ENCODE peak calls at places on chromosomes 11 and 22, in five cellular contexts. One of them, this sample, is unnamed.

GRCh38 chr22:43152355-43153071 is 1.2 kb downstream of the TSPO start:
- DNase-seq in activated CD4-positive, alpha-beta T cell treated with anti-CD3 and anti-CD28 coated beads for 48 hours: peak
- DNase-seq in EH: peak
- DNase-seq in HT1080: peak
- DNase-seq in SHP77: peak
- DNase-seq in this sample: peak

GRCh38 chr11:56852131-56852530 is 103.6 kb upstream of the OR9G4 start:
- DNase-seq in activated CD4-positive, alpha-beta T cell treated with anti-CD3 and anti-CD28 coated beads for 48 hours: no peak
- DNase-seq in EH: no peak
- DNase-seq in HT1080: no peak
- DNase-seq in SHP77: no peak
- DNase-seq in this sample: no peak

GRCh38 chr11:10305262-10305963 is 540 bp downstream of the ADM start:
- DNase-seq in activated CD4-positive, alpha-beta T cell treated with anti-CD3 and anti-CD28 coated beads for 48 hours: peak
- DNase-seq in EH: peak
- DNase-seq in HT1080: no peak
- DNase-seq in SHP77: no peak
- DNase-seq in this sample: no peak

GRCh38 chr11:19076744-19077589 is 16.4 kb upstream of the MRGPRX2 start:
- DNase-seq in activated CD4-positive, alpha-beta T cell treated with anti-CD3 and anti-CD28 coated beads for 48 hours: peak
- DNase-seq in EH: peak
- DNase-seq in HT1080: peak
- DNase-seq in SHP77: no peak
- DNase-seq in this sample: no peak

GRCh38 chr22:28015676-28016601 is 96.9 kb upstream of the PITPNB start:
- DNase-seq in activated CD4-positive, alpha-beta T cell treated with anti-CD3 and anti-CD28 coated beads for 48 hours: no peak
- DNase-seq in EH: no peak
- DNase-seq in HT1080: no peak
- DNase-seq in SHP77: no peak
- DNase-seq in this sample: no peak

GRCh38 chr11:70070736-70071135 is 7.4 kb upstream of the ANO1 start:
- DNase-seq in activated CD4-positive, alpha-beta T cell treated with anti-CD3 and anti-CD28 coated beads for 48 hours: no peak
- DNase-seq in EH: no peak
- DNase-seq in HT1080: no peak
- DNase-seq in SHP77: no peak
- DNase-seq in this sample: no peak

GRCh38 chr11:76329983-76330382 is 50.9 kb downstream of the THAP12 start:
- DNase-seq in activated CD4-positive, alpha-beta T cell treated with anti-CD3 and anti-CD28 coated beads for 48 hours: no peak
- DNase-seq in EH: no peak
- DNase-seq in HT1080: no peak
- DNase-seq in SHP77: no peak
- DNase-seq in this sample: no peak

GRCh38 chr11:84558085-84558905 is 1068.8 kb downstream of the DLG2 start:
- DNase-seq in activated CD4-positive, alpha-beta T cell treated with anti-CD3 and anti-CD28 coated beads for 48 hours: peak
- DNase-seq in EH: peak
- DNase-seq in HT1080: peak
- DNase-seq in SHP77: peak
- DNase-seq in this sample: peak

GRCh38 chr22:37274380-37274862 is 7.9 kb upstream of the CYTH4 start:
- DNase-seq in activated CD4-positive, alpha-beta T cell treated with anti-CD3 and anti-CD28 coated beads for 48 hours: no peak
- DNase-seq in EH: no peak
- DNase-seq in HT1080: no peak
- DNase-seq in SHP77: no peak
- DNase-seq in this sample: no peak

GRCh38 chr11:77967121-77967520 is 27.3 kb downstream of the INTS4 start:
- DNase-seq in activated CD4-positive, alpha-beta T cell treated with anti-CD3 and anti-CD28 coated beads for 48 hours: no peak
- DNase-seq in EH: no peak
- DNase-seq in HT1080: no peak
- DNase-seq in SHP77: no peak
- DNase-seq in this sample: no peak

GRCh38 chr22:37014415-37014806 is 4.8 kb downstream of the TST start:
- DNase-seq in activated CD4-positive, alpha-beta T cell treated with anti-CD3 and anti-CD28 coated beads for 48 hours: no peak
- DNase-seq in EH: no peak
- DNase-seq in HT1080: no peak
- DNase-seq in SHP77: no peak
- DNase-seq in this sample: no peak

GRCh38 chr11:100876826-100877545 is 189.9 kb downstream of the ARHGAP42 start:
- DNase-seq in activated CD4-positive, alpha-beta T cell treated with anti-CD3 and anti-CD28 coated beads for 48 hours: no peak
- DNase-seq in EH: peak
- DNase-seq in HT1080: peak
- DNase-seq in SHP77: no peak
- DNase-seq in this sample: peak

GRCh38 chr22:17145021-17145680 is 13.9 kb downstream of the HDHD5 start:
- DNase-seq in activated CD4-positive, alpha-beta T cell treated with anti-CD3 and anti-CD28 coated beads for 48 hours: no peak
- DNase-seq in EH: no peak
- DNase-seq in HT1080: no peak
- DNase-seq in SHP77: no peak
- DNase-seq in this sample: no peak

GRCh38 chr11:11701070-11701469 is 79.3 kb upstream of the GALNT18 start:
- DNase-seq in activated CD4-positive, alpha-beta T cell treated with anti-CD3 and anti-CD28 coated beads for 48 hours: no peak
- DNase-seq in EH: peak
- DNase-seq in HT1080: peak
- DNase-seq in SHP77: no peak
- DNase-seq in this sample: no peak

GRCh38 chr11:113167599-113167998 is 146.8 kb upstream of the TTC12 start:
- DNase-seq in activated CD4-positive, alpha-beta T cell treated with anti-CD3 and anti-CD28 coated beads for 48 hours: no peak
- DNase-seq in EH: no peak
- DNase-seq in HT1080: no peak
- DNase-seq in SHP77: no peak
- DNase-seq in this sample: no peak

GRCh38 chr11:112213753-112214152 is 12.5 kb upstream of the PTS start:
- DNase-seq in activated CD4-positive, alpha-beta T cell treated with anti-CD3 and anti-CD28 coated beads for 48 hours: no peak
- DNase-seq in EH: no peak
- DNase-seq in HT1080: no peak
- DNase-seq in SHP77: no peak
- DNase-seq in this sample: no peak

GRCh38 chr22:30695351-30695762 is 683 bp downstream of the OSBP2 start:
- DNase-seq in activated CD4-positive, alpha-beta T cell treated with anti-CD3 and anti-CD28 coated beads for 48 hours: no peak
- DNase-seq in EH: no peak
- DNase-seq in HT1080: no peak
- DNase-seq in SHP77: no peak
- DNase-seq in this sample: no peak

GRCh38 chr11:78045851-78046485 is 17.7 kb upstream of the THRSP start:
- DNase-seq in activated CD4-positive, alpha-beta T cell treated with anti-CD3 and anti-CD28 coated beads for 48 hours: peak
- DNase-seq in EH: peak
- DNase-seq in HT1080: peak
- DNase-seq in SHP77: peak
- DNase-seq in this sample: peak